ENCODE peak calls at places on chromosomes 13 and 19, in four cellular contexts. Z is iPS-NIHi11; O is thoracic aorta; D is activated T-cell treated with anti-CD3 and anti-CD28 coated beads, Interleukin-2, amount 50 U/mL, for 48 hours. P is an unnamed sample.

GRCh38 chr19:33396701-33397535 is 23.4 kb downstream of the CEBPG start:
- DNase-seq in Z (peak), O (no peak), D (no peak), P (peak)

GRCh38 chr19:53519431-53519830 is 18.5 kb upstream of the ZNF331 start:
- DNase-seq in Z (no peak), O (no peak), D (no peak), P (no peak)

GRCh38 chr19:42254083-42254849 is 662 bp downstream of the ERF start:
- DNase-seq in Z (peak), O (no peak), D (peak), P (peak)

GRCh38 chr19:8357007-8357521 is 6.9 kb upstream of the ANGPTL4 start:
- DNase-seq in Z (no peak), O (no peak), D (no peak), P (no peak)

GRCh38 chr19:30391554-30392551 is 19.7 kb downstream of the ZNF536 start:
- DNase-seq in Z (peak), O (no peak), D (no peak), P (peak)

GRCh38 chr13:95300625-95301134 is 571 bp downstream of the ABCC4 start:
- DNase-seq in Z (peak), O (no peak), D (peak), P (peak)

GRCh38 chr19:13872695-13873389 is 4.1 kb upstream of the NANOS3 start:
- DNase-seq in Z (peak), O (no peak), D (peak), P (no peak)

GRCh38 chr13:100573121-100573520 is 15.5 kb downstream of the GGACT start:
- DNase-seq in Z (peak), O (no peak), D (peak), P (peak)

GRCh38 chr19:40530091-40530901 is 46.4 kb upstream of the SHKBP1 start:
- DNase-seq in Z (peak), O (no peak), D (no peak), P (no peak)

GRCh38 chr19:19372656-19373416 is 32.6 kb upstream of the GATAD2A start:
- DNase-seq in Z (no peak), O (no peak), D (peak), P (peak)

GRCh38 chr13:54875111-54875510 is 1846.5 kb downstream of the OLFM4 start:
- DNase-seq in Z (no peak), O (no peak), D (no peak), P (no peak)

GRCh38 chr19:4557186-4557970 is 2.1 kb downstream of the SEMA6B start:
- DNase-seq in Z (peak), O (no peak), D (peak), P (peak)

GRCh38 chr13:29901714-29902631 is 51.6 kb upstream of the UBL3 start:
- DNase-seq in Z (no peak), O (no peak), D (no peak), P (peak)

GRCh38 chr19:48516536-48516935 is 4.9 kb upstream of the LMTK3 start:
- DNase-seq in Z (no peak), O (no peak), D (no peak), P (no peak)

GRCh38 chr19:1768248-1768647 is 14.9 kb downstream of the ONECUT3 start:
- DNase-seq in Z (peak), O (no peak), D (no peak), P (peak)

GRCh38 chr13:50244913-50245574 is 229.8 kb downstream of the KCNRG start:
- DNase-seq in Z (no peak), O (peak), D (peak), P (no peak)

GRCh38 chr13:74795526-74795925 is 661.3 kb upstream of the KLF12 start:
- DNase-seq in Z (no peak), O (no peak), D (no peak), P (no peak)

GRCh38 chr13:28340272-28340793 is 154.6 kb downstream of the FLT1 start:
- DNase-seq in Z (no peak), O (no peak), D (no peak), P (no peak)

GRCh38 chr19:44435441-44435840 is 12.8 kb downstream of the ZNF229 start:
- DNase-seq in Z (no peak), O (no peak), D (no peak), P (no peak)

GRCh38 chr13:53150568-53150967 is 122.0 kb downstream of the OLFM4 start:
- DNase-seq in Z (no peak), O (no peak), D (no peak), P (no peak)

GRCh38 chr13:73177017-73177416 is 118.2 kb downstream of the KLF5 start:
- DNase-seq in Z (no peak), O (no peak), D (no peak), P (no peak)

GRCh38 chr19:6048808-6049405 is 61.4 kb downstream of the RFX2 start:
- DNase-seq in Z (peak), O (no peak), D (peak), P (peak)

GRCh38 chr19:34984287-34984686 is 15.8 kb upstream of the GRAMD1A start:
- DNase-seq in Z (no peak), O (no peak), D (no peak), P (no peak)

GRCh38 chr19:32519023-32519422 is 62.0 kb upstream of the PDCD5 start:
- DNase-seq in Z (no peak), O (no peak), D (no peak), P (no peak)

GRCh38 chr19:18340237-18340989 is at the start of gene PGPEP1:
- DNase-seq in Z (peak), O (no peak), D (peak), P (peak)

GRCh38 chr13:40595693-40596092 is 70.7 kb downstream of the FOXO1 start:
- DNase-seq in Z (no peak), O (no peak), D (no peak), P (no peak)

GRCh38 chr13:40657961-40658360 is 8.5 kb downstream of the FOXO1 start:
- DNase-seq in Z (no peak), O (no peak), D (no peak), P (no peak)

GRCh38 chr19:9640956-9641355 is 19.9 kb upstream of the ZNF561 start:
- DNase-seq in Z (no peak), O (no peak), D (no peak), P (no peak)

GRCh38 chr13:30319703-30320102 is 12.4 kb upstream of the KATNAL1 start:
- DNase-seq in Z (no peak), O (no peak), D (no peak), P (no peak)

GRCh38 chr19:45323671-45324081 is 1.0 kb upstream of the CKM start:
- DNase-seq in Z (peak), O (no peak), D (no peak), P (no peak)

P was measured in ELF-1.